ENCODE peak calls at places on chromosomes 5 and 9, in four cellular contexts. R, K, E and U are unnamed samples.

GRCh38 chr5:7331083-7331482 is 64.9 kb upstream of the ADCY2 start:
- DNase-seq in R (no peak), K (no peak), E (no peak), U (no peak)

GRCh38 chr9:81371824-81372223 is 317.5 kb downstream of the TLE1 start:
- DNase-seq in R (no peak), K (no peak), E (no peak), U (no peak)

GRCh38 chr5:53161876-53162275 is 52.3 kb upstream of the MOCS2 start:
- DNase-seq in R (no peak), K (no peak), E (no peak), U (no peak)

GRCh38 chr9:113682297-113682771 is 193.8 kb upstream of the ZNF618 start:
- DNase-seq in R (no peak), K (peak), E (peak), U (peak)

GRCh38 chr9:137251194-137251461 is at the start of gene STPG3:
- DNase-seq in R (no peak), K (no peak), E (no peak), U (no peak)

GRCh38 chr9:30773427-30773826 is 1611.0 kb upstream of the ACO1 start:
- DNase-seq in R (no peak), K (no peak), E (peak), U (no peak)

GRCh38 chr9:1267581-1267980 is 217.4 kb downstream of the DMRT2 start:
- DNase-seq in R (no peak), K (no peak), E (no peak), U (no peak)

GRCh38 chr9:36902063-36902735 is 131.9 kb downstream of the PAX5 start:
- DNase-seq in R (no peak), K (no peak), E (no peak), U (peak)

GRCh38 chr5:148864113-148864841 is 37.9 kb downstream of the ADRB2 start:
- DNase-seq in R (no peak), K (no peak), E (peak), U (no peak)

GRCh38 chr5:155025890-155026289 is 12.3 kb downstream of the KIF4B start:
- DNase-seq in R (no peak), K (no peak), E (no peak), U (no peak)

GRCh38 chr9:126523621-126524111 is 90.1 kb upstream of the LMX1B start:
- DNase-seq in R (no peak), K (peak), E (peak), U (no peak)

GRCh38 chr5:55467862-55468551 is 66.8 kb downstream of the PLPP1 start:
- DNase-seq in R (no peak), K (no peak), E (no peak), U (no peak)

GRCh38 chr5:1973391-1974013 is 90.8 kb upstream of the IRX4 start:
- DNase-seq in R (no peak), K (no peak), E (no peak), U (no peak)

GRCh38 chr5:60672693-60673264 is 27.2 kb downstream of the DEPDC1B start:
- DNase-seq in R (no peak), K (peak), E (no peak), U (no peak)

GRCh38 chr5:65199988-65200668 is 281.6 kb downstream of the ADAMTS6 start:
- DNase-seq in R (no peak), K (no peak), E (no peak), U (no peak)

GRCh38 chr5:179974281-179974945 is 66.7 kb upstream of the TBC1D9B start:
- DNase-seq in R (no peak), K (no peak), E (no peak), U (no peak)

GRCh38 chr9:98732091-98732490 is 23.4 kb upstream of the GABBR2 start:
- DNase-seq in R (no peak), K (no peak), E (no peak), U (no peak)

GRCh38 chr9:5879419-5880181 is 11.1 kb upstream of the MLANA start:
- DNase-seq in R (no peak), K (peak), E (no peak), U (no peak)

GRCh38 chr9:18857769-18858168 is 175.2 kb downstream of the SAXO1 start:
- DNase-seq in R (no peak), K (no peak), E (no peak), U (no peak)

GRCh38 chr9:103649086-103649485 is 445.0 kb upstream of the SMC2 start:
- DNase-seq in R (no peak), K (no peak), E (no peak), U (no peak)

GRCh38 chr9:8539681-8540197 is 740.2 kb upstream of the DMAC1 start:
- DNase-seq in R (no peak), K (no peak), E (no peak), U (no peak)

GRCh38 chr9:69130456-69131441 is 43.3 kb upstream of the TJP2 start:
- DNase-seq in R (no peak), K (peak), E (no peak), U (no peak)

GRCh38 chr5:138468966-138469539 is 3.8 kb downstream of the EGR1 start:
- DNase-seq in R (no peak), K (no peak), E (no peak), U (no peak)

DNA sequence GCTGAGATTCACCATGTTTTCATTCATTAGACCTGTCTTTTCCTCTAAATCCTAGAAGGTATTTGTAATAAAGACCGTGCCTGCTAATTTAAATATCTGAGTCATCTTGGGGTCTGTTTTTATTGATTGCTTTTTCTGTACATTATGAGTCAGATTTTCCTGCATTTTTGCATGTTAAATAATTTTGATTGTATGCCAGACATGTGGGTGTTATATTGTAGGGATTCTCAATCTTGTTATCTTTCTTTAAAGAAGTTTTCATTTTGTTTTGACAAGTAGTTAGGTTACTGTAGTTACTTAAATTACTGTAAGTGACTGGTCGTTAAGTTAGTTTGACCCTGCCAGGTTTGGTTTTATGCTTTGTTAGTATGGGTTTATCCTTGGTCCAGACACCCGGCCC is 35.1 kb downstream of the EXOSC2 start:
- DNase-seq in R (no peak), K (no peak), E (no peak), U (no peak)
- H3K27ac ChIP-seq in R (no peak), K (no peak), E (no peak), U (no peak)

GRCh38 chr5:157381746-157382145 is 78.3 kb upstream of the NIPAL4 start:
- DNase-seq in R (no peak), K (no peak), E (no peak), U (no peak)
- H3K27ac ChIP-seq in R (no peak), K (peak), E (no peak), U (no peak)

GRCh38 chr9:107647611-107648010 is 158.0 kb upstream of the KLF4 start:
- DNase-seq in R (no peak), K (no peak), E (no peak), U (no peak)

GRCh38 chr9:107645464-107645833 is 155.9 kb upstream of the KLF4 start:
- DNase-seq in R (no peak), K (no peak), E (no peak), U (no peak)

GRCh38 chr9:107648153-107648716 is 158.7 kb upstream of the KLF4 start:
- DNase-seq in R (no peak), K (peak), E (no peak), U (no peak)

GRCh38 chr9:107650321-107650720 is 160.8 kb upstream of the KLF4 start:
- DNase-seq in R (no peak), K (no peak), E (no peak), U (no peak)

DNA sequence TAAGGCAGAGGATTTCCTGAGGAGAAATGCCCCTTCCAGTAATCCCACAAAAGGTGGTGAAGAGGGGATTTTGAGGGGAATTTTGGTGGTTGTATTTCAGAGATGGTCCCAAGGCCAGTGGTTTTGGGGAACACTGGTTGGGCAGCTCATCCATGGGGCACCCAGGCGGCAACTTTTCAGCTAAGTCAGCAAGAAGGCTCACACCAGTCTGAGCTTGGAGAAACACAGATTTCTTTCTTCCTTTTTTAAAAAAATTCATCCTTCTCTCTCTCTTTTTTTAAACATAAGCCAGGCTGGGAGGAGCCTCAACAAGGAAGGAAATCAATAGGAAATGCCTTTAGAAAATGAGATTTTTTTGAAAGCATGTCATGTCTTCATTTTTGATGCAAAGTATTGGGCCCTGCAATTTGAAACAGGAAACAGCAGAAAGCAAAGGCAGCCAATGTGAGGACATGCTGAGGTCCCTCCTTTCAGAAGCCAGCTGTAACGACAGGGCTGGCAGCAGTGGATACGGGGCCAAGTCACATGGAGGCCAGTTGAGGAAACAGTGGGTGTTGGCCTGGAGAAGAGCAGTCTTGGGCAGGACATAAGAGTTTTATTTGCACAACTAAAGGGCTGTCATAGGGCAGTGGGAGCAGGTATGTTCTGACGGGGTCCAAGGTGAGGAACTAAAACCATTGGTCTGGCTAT is 155.3 kb upstream of the KLF4 start:
- DNase-seq in R (no peak), K (peak), E (peak), U (no peak)
- H3K27ac ChIP-seq in R (no peak), K (no peak), E (peak), U (peak)

GRCh38 chr5:83485842-83486241 is 14.3 kb downstream of the VCAN start:
- DNase-seq in R (no peak), K (no peak), E (no peak), U (no peak)

GRCh38 chr5:83487155-83487554 is 15.6 kb downstream of the VCAN start:
- DNase-seq in R (no peak), K (no peak), E (no peak), U (no peak)

GRCh38 chr5:83488271-83488670 is 16.7 kb downstream of the VCAN start:
- DNase-seq in R (no peak), K (no peak), E (no peak), U (no peak)

GRCh38 chr5:83490203-83490602 is 18.7 kb downstream of the VCAN start:
- DNase-seq in R (no peak), K (no peak), E (no peak), U (no peak)

DNA sequence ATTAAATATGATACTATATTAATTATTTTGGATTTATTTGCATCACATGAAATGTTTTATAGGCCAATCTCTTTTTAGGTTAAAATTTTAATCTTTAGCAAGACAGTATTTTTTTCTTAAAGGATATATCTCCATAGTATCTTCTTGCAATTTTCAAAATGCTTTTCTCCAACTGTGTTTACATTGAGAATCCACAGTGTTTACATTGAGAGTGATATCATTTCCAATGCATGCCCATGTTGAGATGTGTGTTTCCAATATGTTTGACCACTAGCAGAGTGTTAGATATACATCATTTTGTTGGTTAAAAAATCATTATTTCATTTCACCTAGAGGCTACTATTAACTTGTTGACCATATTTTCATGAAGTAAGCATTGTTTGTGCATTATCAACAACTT is 17.3 kb downstream of the VCAN start:
- DNase-seq in R (no peak), K (no peak), E (no peak), U (no peak)
- H3K27ac ChIP-seq in R (no peak), K (no peak), E (no peak), U (no peak)

GRCh38 chr5:137147346-137147745 is 351.8 kb downstream of the SPOCK1 start:
- DNase-seq in R (no peak), K (no peak), E (no peak), U (no peak)

GRCh38 chr5:137148128-137148527 is 351.0 kb downstream of the SPOCK1 start:
- DNase-seq in R (no peak), K (no peak), E (no peak), U (no peak)

GRCh38 chr5:137145726-137146125 is 353.4 kb downstream of the SPOCK1 start:
- DNase-seq in R (no peak), K (no peak), E (no peak), U (no peak)

GRCh38 chr5:137144656-137145055 is 354.5 kb downstream of the SPOCK1 start:
- DNase-seq in R (no peak), K (no peak), E (no peak), U (no peak)

GRCh38 chr5:137146402-137146889 is 352.7 kb downstream of the SPOCK1 start:
- DNase-seq in R (no peak), K (no peak), E (no peak), U (no peak)
- H3K27ac ChIP-seq in R (no peak), K (no peak), E (no peak), U (no peak)

GRCh38 chr9:127570533-127571111 is 41.5 kb upstream of the STXBP1 start:
- DNase-seq in R (no peak), K (no peak), E (no peak), U (no peak)

GRCh38 chr9:127574089-127574921 is 37.8 kb upstream of the STXBP1 start:
- DNase-seq in R (no peak), K (peak), E (peak), U (no peak)

GRCh38 chr9:127575875-127576778 is 36.0 kb upstream of the STXBP1 start:
- DNase-seq in R (no peak), K (peak), E (no peak), U (no peak)

GRCh38 chr9:127569819-127570401 is 42.2 kb upstream of the STXBP1 start:
- DNase-seq in R (no peak), K (no peak), E (no peak), U (no peak)

GRCh38 chr9:127572961-127573727 is 38.9 kb upstream of the STXBP1 start:
- DNase-seq in R (no peak), K (no peak), E (no peak), U (no peak)
- H3K27ac ChIP-seq in R (no peak), K (peak), E (peak), U (peak)